ENCODE peak calls at places on chromosome 5, in nine cellular contexts. One of them, this sample, is unnamed. For H3K4me1, the result is how much of the 10 kb centered on the place peaks cover.

GRCh38 chr5:53479045-53479655 is 1.3 kb upstream of the FST start:
- DNase-seq in HepG2: peak
- DNase-seq in HCT116: no peak
- DNase-seq in endothelial cell of umbilical vein: peak
- DNase-seq in stomach: no peak
- DNase-seq in breast epithelium: no peak
- DNase-seq in H1: no peak
- DNase-seq in spleen: no peak
- DNase-seq in sigmoid colon: no peak
- DNase-seq in this sample: no peak

GRCh38 chr5:8884029-8884428 is 661.8 kb downstream of the SEMA5A start:
- DNase-seq in HepG2: no peak
- DNase-seq in HCT116: no peak
- DNase-seq in endothelial cell of umbilical vein: no peak
- DNase-seq in stomach: no peak
- DNase-seq in breast epithelium: no peak
- DNase-seq in H1: no peak
- DNase-seq in spleen: no peak
- DNase-seq in sigmoid colon: no peak
- DNase-seq in this sample: no peak

GRCh38 chr5:177496111-177497010 is 1.0 kb downstream of the PDLIM7 start:
- DNase-seq in HepG2: peak
- DNase-seq in HCT116: peak
- DNase-seq in endothelial cell of umbilical vein: peak
- DNase-seq in stomach: peak
- DNase-seq in breast epithelium: no peak
- DNase-seq in H1: peak
- DNase-seq in spleen: peak
- DNase-seq in sigmoid colon: peak
- DNase-seq in this sample: peak

GRCh38 chr5:55220433-55221185 is 6.5 kb downstream of the MCIDAS start:
- DNase-seq in HepG2: no peak
- DNase-seq in HCT116: no peak
- DNase-seq in endothelial cell of umbilical vein: no peak
- DNase-seq in stomach: peak
- DNase-seq in breast epithelium: no peak
- DNase-seq in H1: peak
- DNase-seq in spleen: no peak
- DNase-seq in sigmoid colon: no peak
- DNase-seq in this sample: no peak

GRCh38 chr5:53937467-53937866 is 372.9 kb downstream of the ARL15 start:
- DNase-seq in HepG2: no peak
- DNase-seq in HCT116: no peak
- DNase-seq in endothelial cell of umbilical vein: no peak
- DNase-seq in stomach: no peak
- DNase-seq in breast epithelium: no peak
- DNase-seq in H1: no peak
- DNase-seq in spleen: no peak
- DNase-seq in sigmoid colon: no peak
- DNase-seq in this sample: no peak

GRCh38 chr5:141945511-141946024 is 12.4 kb downstream of the PCDH12 start:
- DNase-seq in HepG2: no peak
- DNase-seq in HCT116: no peak
- DNase-seq in endothelial cell of umbilical vein: no peak
- DNase-seq in stomach: no peak
- DNase-seq in breast epithelium: no peak
- DNase-seq in H1: peak
- DNase-seq in spleen: peak
- DNase-seq in sigmoid colon: peak
- DNase-seq in this sample: no peak

GRCh38 chr5:137822158-137822764 is 45.4 kb upstream of the MYOT start:
- DNase-seq in HepG2: peak
- DNase-seq in HCT116: peak
- DNase-seq in endothelial cell of umbilical vein: peak
- DNase-seq in stomach: peak
- DNase-seq in breast epithelium: no peak
- DNase-seq in H1: peak
- DNase-seq in spleen: no peak
- DNase-seq in sigmoid colon: no peak
- DNase-seq in this sample: peak

GRCh38 chr5:45057564-45057963 is 248.8 kb downstream of the MRPS30 start:
- DNase-seq in HepG2: no peak
- DNase-seq in HCT116: no peak
- DNase-seq in endothelial cell of umbilical vein: no peak
- DNase-seq in stomach: no peak
- DNase-seq in breast epithelium: no peak
- DNase-seq in H1: no peak
- DNase-seq in spleen: no peak
- DNase-seq in sigmoid colon: no peak
- DNase-seq in this sample: no peak

GRCh38 chr5:52842111-52842510 is 54.4 kb downstream of the ITGA1 start:
- DNase-seq in HepG2: no peak
- DNase-seq in HCT116: no peak
- DNase-seq in endothelial cell of umbilical vein: no peak
- DNase-seq in stomach: no peak
- DNase-seq in breast epithelium: no peak
- DNase-seq in H1: no peak
- DNase-seq in spleen: no peak
- DNase-seq in sigmoid colon: no peak
- DNase-seq in this sample: no peak

GRCh38 chr5:125717209-125717608 is 706.0 kb upstream of the GRAMD2B start:
- DNase-seq in HepG2: peak
- DNase-seq in HCT116: no peak
- DNase-seq in endothelial cell of umbilical vein: no peak
- DNase-seq in stomach: no peak
- DNase-seq in breast epithelium: no peak
- DNase-seq in H1: no peak
- DNase-seq in spleen: no peak
- DNase-seq in sigmoid colon: no peak
- DNase-seq in this sample: no peak

GRCh38 chr5:178389796-178390195 is 157.2 kb upstream of the PHYKPL start:
- DNase-seq in HepG2: no peak
- DNase-seq in HCT116: no peak
- DNase-seq in endothelial cell of umbilical vein: no peak
- DNase-seq in stomach: peak
- DNase-seq in breast epithelium: no peak
- DNase-seq in H1: no peak
- DNase-seq in spleen: no peak
- DNase-seq in sigmoid colon: peak
- DNase-seq in this sample: no peak

GRCh38 chr5:135131801-135132675 is 98.0 kb upstream of the PITX1 start:
- DNase-seq in HepG2: no peak
- DNase-seq in HCT116: no peak
- DNase-seq in endothelial cell of umbilical vein: no peak
- DNase-seq in stomach: no peak
- DNase-seq in breast epithelium: no peak
- DNase-seq in H1: no peak
- DNase-seq in spleen: no peak
- DNase-seq in sigmoid colon: no peak
- DNase-seq in this sample: no peak

GRCh38 chr5:61252643-61252925 is 79.5 kb upstream of the ZSWIM6 start:
- DNase-seq in HepG2: no peak
- DNase-seq in HCT116: no peak
- DNase-seq in endothelial cell of umbilical vein: no peak
- DNase-seq in stomach: no peak
- DNase-seq in breast epithelium: no peak
- DNase-seq in H1: no peak
- DNase-seq in spleen: no peak
- DNase-seq in sigmoid colon: no peak
- DNase-seq in this sample: no peak

GRCh38 chr5:164119806-164120440 is 614.5 kb downstream of the MAT2B start:
- DNase-seq in HepG2: peak
- DNase-seq in HCT116: no peak
- DNase-seq in endothelial cell of umbilical vein: peak
- DNase-seq in stomach: no peak
- DNase-seq in breast epithelium: no peak
- DNase-seq in H1: peak
- DNase-seq in spleen: no peak
- DNase-seq in sigmoid colon: no peak
- DNase-seq in this sample: no peak

GRCh38 chr5:127596501-127596900 is 52.4 kb upstream of the CTXN3 start:
- DNase-seq in HepG2: no peak
- DNase-seq in HCT116: no peak
- DNase-seq in endothelial cell of umbilical vein: no peak
- DNase-seq in stomach: no peak
- DNase-seq in breast epithelium: no peak
- DNase-seq in H1: no peak
- DNase-seq in spleen: no peak
- DNase-seq in sigmoid colon: no peak
- DNase-seq in this sample: no peak

DNA sequence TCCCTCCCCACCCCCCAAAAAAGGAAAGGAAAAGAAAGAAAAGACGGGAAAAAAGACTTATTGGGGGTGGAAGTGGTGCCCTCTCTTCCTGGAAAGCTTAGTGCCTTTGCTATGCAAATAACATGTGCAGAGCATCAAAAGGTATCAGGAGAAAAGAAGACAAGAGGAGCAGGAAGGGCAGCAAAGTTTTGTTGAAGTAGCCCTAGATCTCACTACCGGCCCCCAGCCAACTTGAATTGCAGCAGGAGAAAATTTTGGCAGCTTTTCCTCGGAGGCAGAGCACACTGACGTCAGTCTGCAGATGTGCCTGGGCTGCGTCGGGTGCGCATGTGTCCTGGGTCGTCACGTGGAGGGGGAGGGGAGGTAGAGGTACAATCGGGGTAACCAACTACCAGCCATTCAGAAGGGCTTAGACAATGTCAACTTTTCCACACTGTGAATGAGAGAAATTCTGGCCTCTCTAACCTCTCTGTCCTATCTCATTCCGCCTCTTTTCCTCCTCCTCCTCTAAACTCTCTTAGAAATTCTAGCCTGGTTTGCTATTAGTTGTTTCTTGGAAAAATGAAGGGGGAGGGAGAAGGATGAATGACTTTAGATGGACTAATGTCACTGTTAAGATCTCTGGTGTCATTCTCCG is at the start of gene ADAMTS6:
- DNase-seq in HepG2: peak
- DNase-seq in HCT116: peak
- DNase-seq in endothelial cell of umbilical vein: peak
- DNase-seq in stomach: peak
- DNase-seq in breast epithelium: peak
- DNase-seq in H1: peak
- DNase-seq in spleen: peak
- DNase-seq in sigmoid colon: peak
- DNase-seq in this sample: peak
- TF ChIP-seq POLR2A in HepG2: no peak
- TF ChIP-seq POLR2A in HCT116: no peak
- TF ChIP-seq POLR2A in endothelial cell of umbilical vein: peak
- TF ChIP-seq POLR2A in stomach: no peak
- TF ChIP-seq POLR2A in breast epithelium: no peak
- TF ChIP-seq POLR2A in H1: peak
- TF ChIP-seq POLR2A in spleen: peak
- TF ChIP-seq POLR2A in sigmoid colon: no peak
- TF ChIP-seq POLR2A in this sample: no peak

DNA sequence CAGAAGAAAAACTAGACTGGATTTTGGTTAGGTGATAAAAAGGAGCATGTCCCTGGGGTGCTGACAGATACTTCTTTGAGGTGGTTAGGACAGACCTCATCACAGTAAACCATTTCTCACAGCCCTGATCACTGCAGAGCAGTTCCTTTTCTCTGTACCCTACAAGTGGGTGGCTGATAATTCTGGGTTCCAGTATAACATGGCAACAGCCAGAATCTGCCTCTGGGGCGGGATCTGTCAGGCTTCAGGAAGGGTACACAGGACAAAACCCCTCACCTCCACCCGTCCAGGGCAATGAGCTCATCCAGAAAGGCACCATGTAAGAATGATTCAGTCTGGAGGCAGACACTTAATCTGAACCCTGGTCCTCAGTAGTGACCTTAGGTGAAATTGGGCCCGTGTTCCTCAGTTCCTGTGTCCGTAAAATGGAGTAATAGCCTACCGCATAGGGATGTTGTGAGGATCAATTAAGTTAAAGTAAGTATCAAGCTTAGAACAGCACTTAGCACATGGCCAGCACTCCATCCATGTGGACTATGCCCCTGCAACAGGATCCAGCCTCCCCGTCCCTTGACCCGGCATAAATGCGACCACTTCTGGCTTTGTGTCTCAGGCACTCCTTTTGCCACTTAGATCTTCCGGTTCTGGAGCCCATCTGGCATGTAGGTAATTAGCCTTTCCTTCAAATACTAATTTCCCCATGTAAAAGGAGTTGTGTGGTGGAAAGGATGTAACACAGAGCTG is 129.2 kb downstream of the LHFPL2 start:
- DNase-seq in HepG2: no peak
- DNase-seq in HCT116: no peak
- DNase-seq in endothelial cell of umbilical vein: no peak
- DNase-seq in stomach: no peak
- DNase-seq in breast epithelium: no peak
- DNase-seq in H1: no peak
- DNase-seq in spleen: no peak
- DNase-seq in sigmoid colon: no peak
- DNase-seq in this sample: no peak
- H3K4me1 ChIP-seq in HepG2: half or more
- H3K4me1 ChIP-seq in HCT116: under half
- H3K4me1 ChIP-seq in endothelial cell of umbilical vein: half or more
- H3K4me1 ChIP-seq in stomach: under half
- H3K4me1 ChIP-seq in breast epithelium: under half
- H3K4me1 ChIP-seq in H1: under half
- H3K4me1 ChIP-seq in spleen: under half
- H3K4me1 ChIP-seq in sigmoid colon: under half
- H3K4me1 ChIP-seq in this sample: under half

DNA sequence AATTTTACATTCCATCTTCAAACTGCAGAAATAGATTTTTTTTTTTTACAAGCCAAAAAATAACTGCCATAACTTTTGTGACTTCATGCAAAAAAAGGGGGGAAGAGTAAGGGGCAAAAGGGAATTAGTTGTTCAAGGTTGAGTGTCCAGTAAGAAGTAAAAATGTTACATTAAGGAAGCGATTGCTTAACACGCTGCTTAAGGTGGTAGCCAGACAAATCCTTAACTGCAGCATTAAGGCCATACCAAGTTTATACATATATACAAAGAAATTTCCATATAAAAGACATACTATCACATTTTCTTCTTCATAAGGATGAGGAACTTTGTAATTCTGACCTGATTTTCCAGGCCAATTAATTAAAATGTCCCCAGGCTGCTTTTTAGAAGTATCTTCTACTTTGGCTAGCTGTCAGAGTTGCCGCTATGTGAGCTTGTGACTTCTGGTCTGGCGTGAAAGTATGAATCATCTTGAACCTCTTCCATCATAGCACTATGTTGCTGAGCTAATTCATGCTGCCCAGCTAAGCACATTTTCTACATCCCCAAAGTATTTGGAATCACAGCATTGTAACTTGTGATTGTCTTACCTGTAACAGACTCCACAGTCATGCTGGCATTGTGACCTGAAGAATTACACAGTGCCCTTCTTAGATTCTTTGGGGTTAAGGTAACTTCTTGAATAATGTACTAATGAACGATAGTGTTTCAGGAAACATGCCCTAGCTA is 40.0 kb downstream of the G3BP1 start:
- DNase-seq in HepG2: no peak
- DNase-seq in HCT116: no peak
- DNase-seq in endothelial cell of umbilical vein: no peak
- DNase-seq in stomach: no peak
- DNase-seq in breast epithelium: no peak
- DNase-seq in H1: no peak
- DNase-seq in spleen: no peak
- DNase-seq in sigmoid colon: peak
- DNase-seq in this sample: no peak
- TF ChIP-seq POLR2AphosphoS5 in HepG2: no peak
- TF ChIP-seq POLR2AphosphoS5 in HCT116: no peak
- TF ChIP-seq POLR2AphosphoS5 in endothelial cell of umbilical vein: no peak
- TF ChIP-seq POLR2AphosphoS5 in stomach: no peak
- TF ChIP-seq POLR2AphosphoS5 in breast epithelium: no peak
- TF ChIP-seq POLR2AphosphoS5 in H1: peak
- TF ChIP-seq POLR2AphosphoS5 in spleen: no peak
- TF ChIP-seq POLR2AphosphoS5 in sigmoid colon: no peak
- TF ChIP-seq POLR2AphosphoS5 in this sample: no peak

GRCh38 chr5:139482050-139482889 is at the start of gene STING1:
- DNase-seq in HepG2: peak
- DNase-seq in HCT116: peak
- DNase-seq in endothelial cell of umbilical vein: peak
- DNase-seq in stomach: peak
- DNase-seq in breast epithelium: peak
- DNase-seq in H1: no peak
- DNase-seq in spleen: peak
- DNase-seq in sigmoid colon: peak
- DNase-seq in this sample: peak
- TF ChIP-seq POLR2A in HepG2: no peak
- TF ChIP-seq POLR2A in HCT116: peak
- TF ChIP-seq POLR2A in endothelial cell of umbilical vein: peak
- TF ChIP-seq POLR2A in stomach: no peak
- TF ChIP-seq POLR2A in breast epithelium: no peak
- TF ChIP-seq POLR2A in H1: no peak
- TF ChIP-seq POLR2A in spleen: peak
- TF ChIP-seq POLR2A in sigmoid colon: no peak
- TF ChIP-seq POLR2A in this sample: peak